ENCODE peak calls at places on chromosomes 7 and 10, in six cellular contexts. N, Z, O, S, D and B are unnamed samples.

GRCh38 chr7:137135654-137136350 is 207.7 kb downstream of the PTN start:
- DNase-seq in N (no peak), Z (no peak), O (no peak), S (peak), D (no peak), B (no peak)

GRCh38 chr7:1567893-1568292 is 1.9 kb downstream of the PSMG3 start:
- DNase-seq in N (no peak), Z (no peak), O (peak), S (peak), D (peak), B (peak)

GRCh38 chr7:135998081-135998480 is 20.9 kb upstream of the MTPN start:
- DNase-seq in N (no peak), Z (no peak), O (no peak), S (peak), D (no peak), B (no peak)

GRCh38 chr7:88344956-88345832 is 38.5 kb upstream of the STEAP4 start:
- DNase-seq in N (peak), Z (no peak), O (peak), S (peak), D (peak), B (peak)

GRCh38 chr10:95445837-95446347 is 115.3 kb downstream of the SORBS1 start:
- DNase-seq in N (peak), Z (no peak), O (peak), S (peak), D (peak), B (peak)

GRCh38 chr7:121103091-121103490 is 114.6 kb downstream of the CPED1 start:
- DNase-seq in N (no peak), Z (no peak), O (no peak), S (no peak), D (no peak), B (no peak)

GRCh38 chr7:39589323-39590111 is 23.3 kb downstream of the YAE1 start:
- DNase-seq in N (peak), Z (no peak), O (peak), S (peak), D (peak), B (peak)

GRCh38 chr7:2873146-2873545 is 29.0 kb upstream of the GNA12 start:
- DNase-seq in N (no peak), Z (no peak), O (no peak), S (no peak), D (no peak), B (no peak)

GRCh38 chr7:85890244-85890811 is 703.5 kb upstream of the SEMA3D start:
- DNase-seq in N (no peak), Z (no peak), O (peak), S (peak), D (no peak), B (peak)

GRCh38 chr10:110358869-110359629 is 54.3 kb upstream of the SMNDC1 start:
- DNase-seq in N (peak), Z (no peak), O (no peak), S (peak), D (no peak), B (no peak)

GRCh38 chr10:112952282-112952991 is 2.4 kb downstream of the TCF7L2 start:
- DNase-seq in N (no peak), Z (no peak), O (peak), S (peak), D (no peak), B (no peak)

GRCh38 chr7:148702876-148703670 is 4.4 kb downstream of the CUL1 start:
- DNase-seq in N (no peak), Z (no peak), O (no peak), S (peak), D (no peak), B (no peak)

GRCh38 chr10:57018452-57018851 is 657.4 kb upstream of the ZWINT start:
- DNase-seq in N (no peak), Z (no peak), O (no peak), S (no peak), D (no peak), B (no peak)

GRCh38 chr10:10093035-10093434 is 924.6 kb upstream of the CELF2 start:
- DNase-seq in N (no peak), Z (no peak), O (no peak), S (no peak), D (no peak), B (no peak)

GRCh38 chr10:91551856-91552255 is 81.0 kb downstream of the PPP1R3C start:
- DNase-seq in N (peak), Z (no peak), O (peak), S (peak), D (peak), B (peak)

GRCh38 chr7:74306737-74307469 is 17.7 kb downstream of the CLIP2 start:
- DNase-seq in N (no peak), Z (no peak), O (no peak), S (peak), D (peak), B (peak)

GRCh38 chr10:128268015-128268722 is 141.9 kb upstream of the MKI67 start:
- DNase-seq in N (peak), Z (no peak), O (peak), S (peak), D (peak), B (no peak)

GRCh38 chr7:157018328-157018996 is 8.0 kb upstream of the MNX1 start:
- DNase-seq in N (no peak), Z (no peak), O (no peak), S (no peak), D (no peak), B (no peak)

GRCh38 chr7:21731977-21732376 is 189.1 kb downstream of the DNAH11 start:
- DNase-seq in N (no peak), Z (no peak), O (no peak), S (no peak), D (no peak), B (no peak)

GRCh38 chr7:43484678-43485355 is 98.1 kb upstream of the STK17A start:
- DNase-seq in N (no peak), Z (no peak), O (no peak), S (no peak), D (no peak), B (no peak)

GRCh38 chr10:103769176-103769575 is 86.2 kb downstream of the SH3PXD2A start:
- DNase-seq in N (no peak), Z (no peak), O (no peak), S (no peak), D (no peak), B (no peak)

GRCh38 chr10:123284022-123284421 is 129.8 kb downstream of the BUB3 start:
- DNase-seq in N (no peak), Z (no peak), O (no peak), S (peak), D (no peak), B (no peak)
- TF ChIP-seq CTCF in N (peak), Z (no peak), O (peak), S (no peak), D (peak), B (peak)

DNA sequence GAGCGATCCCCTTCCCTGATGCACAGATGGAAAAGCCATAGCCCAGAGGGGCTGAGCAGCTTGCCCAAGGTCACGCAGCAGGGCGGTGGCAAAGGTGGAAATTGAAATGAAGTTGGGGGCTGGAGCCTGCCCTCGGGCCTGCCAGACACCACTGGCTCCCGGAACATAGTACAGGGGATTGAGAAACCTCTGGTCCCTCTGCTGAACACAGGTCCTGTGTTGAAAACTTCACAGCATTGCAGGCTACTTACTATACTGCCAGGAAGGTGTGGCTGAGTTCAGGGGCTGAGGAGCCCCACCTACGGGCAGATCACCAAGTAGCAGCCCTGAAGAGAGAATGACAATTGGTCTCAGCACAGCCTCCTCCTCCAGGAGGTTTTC is 326.7 kb downstream of the PLXNA4 start:
- DNase-seq in N (peak), Z (no peak), O (peak), S (peak), D (no peak), B (no peak)
- TF ChIP-seq CTCF in N (peak), Z (no peak), O (peak), S (peak), D (peak), B (peak)

GRCh38 chr10:6844251-6844650 is 264.2 kb upstream of the PRKCQ start:
- DNase-seq in N (no peak), Z (no peak), O (no peak), S (no peak), D (no peak), B (no peak)

GRCh38 chr10:6842722-6843121 is 262.6 kb upstream of the PRKCQ start:
- DNase-seq in N (no peak), Z (no peak), O (no peak), S (no peak), D (no peak), B (no peak)

GRCh38 chr10:6840766-6841165 is 260.7 kb upstream of the PRKCQ start:
- DNase-seq in N (no peak), Z (no peak), O (no peak), S (peak), D (no peak), B (no peak)

GRCh38 chr10:6841746-6842145 is 261.7 kb upstream of the PRKCQ start:
- DNase-seq in N (no peak), Z (no peak), O (no peak), S (no peak), D (no peak), B (no peak)

GRCh38 chr10:6843477-6843876 is 263.4 kb upstream of the PRKCQ start:
- DNase-seq in N (no peak), Z (no peak), O (no peak), S (no peak), D (no peak), B (no peak)
- TF ChIP-seq CTCF in N (peak), Z (no peak), O (no peak), S (no peak), D (peak), B (no peak)

GRCh38 chr7:40922316-40922670 is 780.6 kb downstream of the INHBA start:
- DNase-seq in N (no peak), Z (no peak), O (no peak), S (peak), D (peak), B (no peak)
- TF ChIP-seq CTCF in N (no peak), Z (no peak), O (no peak), S (no peak), D (no peak), B (no peak)

DNA sequence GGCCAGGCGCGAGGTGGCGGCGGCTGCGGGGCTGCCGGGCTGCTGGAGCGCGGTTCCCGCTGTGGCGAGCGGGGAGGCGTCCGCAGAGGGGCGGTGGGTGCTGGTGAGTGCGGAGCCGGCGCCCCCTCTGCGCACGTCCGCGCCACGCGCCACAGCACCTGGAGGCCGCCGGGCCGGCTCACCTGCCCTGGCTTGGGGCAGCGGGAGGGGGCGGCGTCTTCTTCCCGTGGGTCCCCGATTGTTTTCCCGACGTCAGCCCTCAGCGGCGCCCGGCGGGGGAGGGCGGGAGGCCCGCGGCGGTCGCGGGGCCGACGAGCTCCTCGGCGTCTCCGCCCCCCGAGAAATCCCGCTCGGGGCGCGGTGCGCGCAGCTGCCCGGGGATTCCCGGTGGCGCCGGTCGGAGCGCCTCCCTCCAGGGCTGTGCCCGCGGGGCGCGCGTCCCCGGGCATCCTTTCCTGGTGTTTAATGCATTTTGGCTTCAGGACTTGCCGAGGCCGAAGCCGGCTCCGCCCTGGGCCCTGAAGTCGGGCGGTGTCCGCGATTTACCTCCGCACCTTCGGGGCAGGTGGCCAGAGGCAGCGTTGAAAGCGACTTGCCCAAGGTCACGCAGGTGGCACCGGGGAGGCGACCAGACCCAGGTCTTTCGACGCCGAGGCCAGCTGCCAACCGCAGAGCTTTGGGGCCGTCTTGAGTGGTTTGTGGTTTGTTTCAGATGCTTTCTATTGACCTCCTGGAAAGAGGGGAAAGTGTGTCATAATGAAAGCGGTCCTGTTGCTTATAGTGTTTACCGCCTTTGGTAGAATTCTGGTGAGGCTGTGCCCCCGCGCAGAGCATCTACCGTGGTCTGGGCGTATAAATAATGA is 582 bp downstream of the PLEKHA1 start:
- DNase-seq in N (peak), Z (no peak), O (peak), S (peak), D (peak), B (peak)
- TF ChIP-seq CTCF in N (no peak), Z (peak), O (no peak), S (no peak), D (no peak), B (no peak)

DNA sequence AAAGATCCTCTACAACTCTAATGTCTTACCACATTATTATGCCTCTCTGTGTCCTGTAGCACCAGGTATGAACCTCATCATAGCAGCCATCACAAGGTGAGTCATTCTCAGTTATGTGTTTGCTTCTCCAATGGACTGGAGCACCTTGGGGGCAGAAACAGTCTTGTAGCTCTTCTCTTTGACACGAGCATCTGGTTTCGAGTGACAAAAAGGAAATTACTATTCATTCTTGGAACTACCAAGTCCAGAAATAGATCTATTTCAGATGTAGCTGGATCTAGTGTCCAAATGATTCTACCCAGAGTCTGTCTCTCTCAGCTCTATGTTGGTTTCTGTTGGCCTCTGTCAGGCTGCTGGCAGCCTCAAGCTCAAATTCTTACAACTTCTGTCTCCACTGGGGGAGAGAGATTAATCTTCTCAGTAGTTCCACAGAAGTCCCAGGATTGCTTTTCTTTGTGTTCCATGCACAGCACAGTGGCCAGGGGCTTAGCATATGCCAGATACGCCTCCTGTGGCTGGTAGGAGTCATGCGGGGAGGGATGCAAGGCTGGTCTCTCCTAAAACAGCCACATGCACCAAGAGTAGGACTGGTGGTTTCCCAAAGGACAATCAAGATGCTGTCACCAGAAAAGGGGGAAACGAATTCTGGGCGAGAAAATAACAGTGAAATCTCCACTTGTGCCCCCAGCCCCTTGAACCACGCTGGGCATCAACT is 37.2 kb upstream of the PAPSS2 start:
- DNase-seq in N (peak), Z (no peak), O (no peak), S (no peak), D (no peak), B (no peak)
- TF ChIP-seq CTCF in N (peak), Z (no peak), O (no peak), S (no peak), D (peak), B (no peak)

DNA sequence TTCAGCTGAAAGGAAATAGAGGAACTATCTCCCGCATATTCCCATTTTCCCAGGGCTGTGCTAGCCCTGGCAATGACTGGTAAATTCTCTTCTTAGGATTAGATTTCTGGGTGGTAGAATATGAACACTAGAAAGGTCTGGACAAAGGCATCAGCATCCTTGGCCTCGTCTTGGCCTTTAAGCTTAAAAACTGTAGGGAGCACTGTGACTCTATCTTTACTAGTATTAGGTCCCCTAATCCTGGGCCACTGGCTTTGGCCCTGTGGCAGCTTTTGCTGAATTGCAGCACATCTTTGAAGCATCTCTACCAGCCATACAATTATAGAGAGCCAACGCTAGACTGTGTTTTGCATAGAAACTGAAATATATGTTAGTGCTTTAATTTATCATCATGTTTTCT is 41.5 kb upstream of the EBLN1 start:
- DNase-seq in N (no peak), Z (no peak), O (no peak), S (no peak), D (no peak), B (no peak)
- TF ChIP-seq CTCF in N (peak), Z (no peak), O (no peak), S (no peak), D (peak), B (no peak)